ENCODE peak calls at places on chromosomes 7 and 10, in four cellular contexts. One of them, this sample, is unnamed.
A peak's percentile ranks its signal among the peaks of the same experiment; 100 is the strongest.

GRCh38 chr10:84825330-84825729 is 496.9 kb downstream of the CCSER2 start:
- DNase-seq in IMR-90: peak; percentile 12
- DNase-seq in GM12878: no peak
- DNase-seq in K562: no peak
- DNase-seq in this sample: no peak

GRCh38 chr7:28984631-28985030 is 26.5 kb upstream of the TRIL start:
- DNase-seq in K562: peak; percentile 10
- DNase-seq in IMR-90: peak; percentile 85
- DNase-seq in GM12878: no peak
- DNase-seq in this sample: no peak

GRCh38 chr10:133379152-133379800 is at the start of gene PAOX:
- DNase-seq in GM12878: no peak
- DNase-seq in K562: peak; percentile 71
- DNase-seq in IMR-90: peak; percentile 46
- DNase-seq in this sample: peak; percentile 59

GRCh38 chr7:100464210-100464660 is at the start of gene SPACDR:
- DNase-seq in IMR-90: peak; percentile 60
- DNase-seq in K562: no peak
- DNase-seq in GM12878: no peak
- DNase-seq in this sample: no peak

GRCh38 chr7:8442814-8443304 is 9.4 kb downstream of the NXPH1 start:
- DNase-seq in K562: peak; percentile 42
- DNase-seq in GM12878: no peak
- DNase-seq in IMR-90: no peak
- DNase-seq in this sample: no peak

GRCh38 chr7:116525913-116526857 is 1.3 kb downstream of the CAV1 start:
- DNase-seq in GM12878: no peak
- DNase-seq in K562: peak; percentile 88
- DNase-seq in IMR-90: peak; percentile 88
- DNase-seq in this sample: peak; percentile 90

GRCh38 chr10:32332299-32332750 is 14.6 kb downstream of the EPC1 start:
- DNase-seq in GM12878: peak; percentile 93
- DNase-seq in K562: peak; percentile 58
- DNase-seq in IMR-90: peak; percentile 25
- DNase-seq in this sample: no peak

GRCh38 chr7:44113764-44114354 is 9.5 kb downstream of the POLD2 start:
- DNase-seq in GM12878: no peak
- DNase-seq in K562: no peak
- DNase-seq in IMR-90: no peak
- DNase-seq in this sample: no peak

GRCh38 chr7:101294039-101294831 is 27.4 kb downstream of the IFT22 start:
- DNase-seq in GM12878: no peak
- DNase-seq in IMR-90: no peak
- DNase-seq in K562: no peak
- DNase-seq in this sample: no peak

GRCh38 chr10:111082102-111082975 is 5.5 kb downstream of the ADRA2A start:
- DNase-seq in GM12878: no peak
- DNase-seq in IMR-90: no peak
- DNase-seq in K562: no peak
- DNase-seq in this sample: no peak

GRCh38 chr10:59865101-59865500 is 41.3 kb downstream of the CCDC6 start:
- DNase-seq in GM12878: no peak
- DNase-seq in IMR-90: peak; percentile 18
- DNase-seq in K562: peak; percentile 70
- DNase-seq in this sample: peak; percentile 10

GRCh38 chr7:37643876-37644275 is 39.7 kb upstream of the GPR141 start:
- DNase-seq in GM12878: no peak
- DNase-seq in K562: no peak
- DNase-seq in IMR-90: no peak
- DNase-seq in this sample: no peak

GRCh38 chr7:40015790-40016296 is 65.8 kb downstream of the CDK13 start:
- DNase-seq in GM12878: peak; percentile 62
- DNase-seq in K562: no peak
- DNase-seq in IMR-90: peak; percentile 35
- DNase-seq in this sample: peak; percentile 14

GRCh38 chr7:74289018-74289659 is at the start of gene CLIP2:
- DNase-seq in IMR-90: peak; percentile 77
- DNase-seq in GM12878: no peak
- DNase-seq in K562: peak; percentile 87
- DNase-seq in this sample: peak; percentile 64

GRCh38 chr10:18312385-18313145 is 172.3 kb downstream of the CACNB2 start:
- DNase-seq in K562: peak; percentile 40
- DNase-seq in GM12878: no peak
- DNase-seq in IMR-90: peak; percentile 62
- DNase-seq in this sample: peak; percentile 52

GRCh38 chr10:8043569-8044306 is 10.8 kb upstream of the GATA3 start:
- DNase-seq in GM12878: no peak
- DNase-seq in IMR-90: no peak
- DNase-seq in K562: no peak
- DNase-seq in this sample: no peak

GRCh38 chr10:122199070-122199469 is 72.0 kb upstream of the BTBD16 start:
- DNase-seq in K562: no peak
- DNase-seq in IMR-90: no peak
- DNase-seq in GM12878: no peak
- DNase-seq in this sample: no peak

GRCh38 chr10:75466886-75467285 is 35.5 kb downstream of the LRMDA start:
- DNase-seq in GM12878: no peak
- DNase-seq in K562: no peak
- DNase-seq in IMR-90: no peak
- DNase-seq in this sample: no peak

GRCh38 chr10:58641095-58641531 is 128.4 kb downstream of the BICC1 start:
- DNase-seq in IMR-90: peak; percentile 92
- DNase-seq in GM12878: no peak
- DNase-seq in K562: no peak
- DNase-seq in this sample: peak; percentile 65

GRCh38 chr7:112864380-112864779 is 74.2 kb upstream of the TMEM168 start:
- DNase-seq in K562: no peak
- DNase-seq in IMR-90: no peak
- DNase-seq in GM12878: no peak
- DNase-seq in this sample: no peak

GRCh38 chr7:24821045-24821853 is 64.0 kb upstream of the GSDME start:
- DNase-seq in K562: peak; percentile 90
- DNase-seq in GM12878: peak; percentile 88
- DNase-seq in IMR-90: peak; percentile 96
- DNase-seq in this sample: peak; percentile 86

GRCh38 chr7:28078036-28078901 is 102.3 kb downstream of the JAZF1 start:
- DNase-seq in IMR-90: peak; percentile 62
- DNase-seq in K562: peak; percentile 56
- DNase-seq in GM12878: no peak
- DNase-seq in this sample: peak; percentile 69

GRCh38 chr7:96499532-96499931 is 177.6 kb upstream of the SLC25A13 start:
- DNase-seq in IMR-90: no peak
- DNase-seq in GM12878: no peak
- DNase-seq in K562: no peak
- DNase-seq in this sample: no peak

GRCh38 chr10:68348265-68348741 is 15.6 kb upstream of the PBLD start:
- DNase-seq in K562: peak; percentile 73
- DNase-seq in GM12878: no peak
- DNase-seq in IMR-90: peak; percentile 65
- DNase-seq in this sample: peak; percentile 75

GRCh38 chr7:55533050-55533728 is 39.1 kb downstream of the VOPP1 start:
- DNase-seq in IMR-90: peak; percentile 86
- DNase-seq in GM12878: peak; percentile 98
- DNase-seq in K562: no peak
- DNase-seq in this sample: no peak

GRCh38 chr7:94394058-94394398 is 667 bp upstream of the COL1A2 start:
- DNase-seq in K562: no peak
- DNase-seq in IMR-90: peak; percentile 69
- DNase-seq in GM12878: no peak
- DNase-seq in this sample: no peak

GRCh38 chr7:87886875-87887274 is 10.6 kb downstream of the DBF4 start:
- DNase-seq in K562: no peak
- DNase-seq in IMR-90: peak; percentile 56
- DNase-seq in GM12878: no peak
- DNase-seq in this sample: no peak

GRCh38 chr10:34250722-34251121 is 564.4 kb downstream of the PARD3 start:
- DNase-seq in IMR-90: no peak
- DNase-seq in K562: no peak
- DNase-seq in GM12878: no peak
- DNase-seq in this sample: no peak

GRCh38 chr10:112767156-112767555 is 182.9 kb upstream of the TCF7L2 start:
- DNase-seq in IMR-90: peak; percentile 44
- DNase-seq in GM12878: no peak
- DNase-seq in K562: no peak
- DNase-seq in this sample: no peak

GRCh38 chr10:63506554-63506953 is 14.6 kb upstream of the REEP3 start:
- DNase-seq in GM12878: no peak
- DNase-seq in IMR-90: no peak
- DNase-seq in K562: no peak
- DNase-seq in this sample: no peak

GRCh38 chr10:132077091-132077490 is 11.3 kb downstream of the JAKMIP3 start:
- DNase-seq in GM12878: no peak
- DNase-seq in K562: no peak
- DNase-seq in IMR-90: no peak
- DNase-seq in this sample: no peak

GRCh38 chr10:86439544-86439943 is 72.9 kb upstream of the GRID1 start:
- DNase-seq in GM12878: no peak
- DNase-seq in K562: peak; percentile 6
- DNase-seq in IMR-90: peak; percentile 97
- DNase-seq in this sample: peak; percentile 88

GRCh38 chr10:49518982-49519578 is 19.8 kb downstream of the ERCC6 start:
- DNase-seq in K562: peak; percentile 71
- DNase-seq in IMR-90: peak; percentile 54
- DNase-seq in GM12878: no peak
- DNase-seq in this sample: peak; percentile 59

GRCh38 chr10:11578802-11579255 is 32.6 kb downstream of the USP6NL start:
- DNase-seq in IMR-90: no peak
- DNase-seq in GM12878: peak; percentile 73
- DNase-seq in K562: no peak
- DNase-seq in this sample: no peak

GRCh38 chr7:98223898-98224700 is 12.9 kb downstream of the BHLHA15 start:
- DNase-seq in IMR-90: no peak
- DNase-seq in GM12878: no peak
- DNase-seq in K562: no peak
- DNase-seq in this sample: no peak

GRCh38 chr10:12640550-12640949 is 291.2 kb downstream of the CAMK1D start:
- DNase-seq in GM12878: no peak
- DNase-seq in IMR-90: no peak
- DNase-seq in K562: no peak
- DNase-seq in this sample: no peak

GRCh38 chr10:103451871-103452713 is at the start of gene CALHM2:
- DNase-seq in K562: no peak
- DNase-seq in GM12878: no peak
- DNase-seq in IMR-90: peak; percentile 41
- DNase-seq in this sample: peak; percentile 31
- TF ChIP-seq RFX5 in K562: no peak
- TF ChIP-seq RFX5 in GM12878: no peak
- TF ChIP-seq RFX5 in IMR-90: no peak
- TF ChIP-seq RFX5 in this sample: no peak

GRCh38 chr10:78972947-78973900 is 95.5 kb upstream of the ZMIZ1 start:
- DNase-seq in GM12878: peak; percentile 43
- DNase-seq in IMR-90: peak; percentile 95
- DNase-seq in K562: peak; percentile 97
- DNase-seq in this sample: peak; percentile 93

GRCh38 chr10:78972160-78972946 is 96.4 kb upstream of the ZMIZ1 start:
- DNase-seq in IMR-90: peak; percentile 83
- DNase-seq in K562: peak; percentile 88
- DNase-seq in GM12878: no peak
- DNase-seq in this sample: peak; percentile 48

GRCh38 chr10:78971094-78971682 is 97.6 kb upstream of the ZMIZ1 start:
- DNase-seq in IMR-90: no peak
- DNase-seq in GM12878: no peak
- DNase-seq in K562: no peak
- DNase-seq in this sample: no peak

GRCh38 chr10:78974409-78975317 is 94.1 kb upstream of the ZMIZ1 start:
- DNase-seq in GM12878: no peak
- DNase-seq in K562: peak; percentile 84
- DNase-seq in IMR-90: peak; percentile 94
- DNase-seq in this sample: peak; percentile 83

DNA sequence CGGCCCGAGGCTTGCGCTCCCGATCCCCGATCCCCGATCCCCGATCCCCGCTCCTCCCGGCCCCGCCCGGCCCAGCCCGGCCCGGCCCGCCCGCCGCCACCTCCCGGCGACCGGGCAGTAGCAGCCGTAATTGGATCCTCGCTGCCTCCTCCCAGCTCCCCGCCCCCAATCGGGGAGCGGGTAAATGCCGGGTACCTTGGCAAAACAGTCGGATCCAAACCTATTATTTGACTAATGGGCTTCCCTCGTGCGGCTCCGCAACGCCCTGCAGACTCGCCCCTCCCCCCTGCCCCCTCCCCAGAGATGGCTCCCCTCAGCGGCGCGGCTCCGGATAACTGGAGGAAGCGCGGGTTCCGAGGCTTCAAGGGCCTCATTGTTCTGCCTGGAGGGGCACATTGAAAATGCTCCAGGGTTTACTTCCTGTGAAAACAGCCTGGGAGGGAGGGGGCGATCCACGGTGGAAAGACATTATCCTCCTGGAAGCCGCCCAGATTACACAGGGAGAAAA is 94.8 kb upstream of the ZMIZ1 start:
- DNase-seq in K562: peak; percentile 74
- DNase-seq in IMR-90: peak; percentile 56
- DNase-seq in GM12878: no peak
- DNase-seq in this sample: peak; percentile 76
- TF ChIP-seq ELK1 in K562: no peak
- TF ChIP-seq ELK1 in IMR-90: no peak
- TF ChIP-seq ELK1 in GM12878: no peak
- TF ChIP-seq ELK1 in this sample: no peak

GRCh38 chr10:117950408-117950807 is 96.3 kb downstream of the RAB11FIP2 start:
- DNase-seq in K562: no peak
- DNase-seq in IMR-90: no peak
- DNase-seq in GM12878: no peak
- DNase-seq in this sample: no peak

GRCh38 chr10:117944676-117945447 is 101.9 kb downstream of the RAB11FIP2 start:
- DNase-seq in GM12878: no peak
- DNase-seq in IMR-90: no peak
- DNase-seq in K562: no peak
- DNase-seq in this sample: no peak

GRCh38 chr10:117946525-117947070 is 100.1 kb downstream of the RAB11FIP2 start:
- DNase-seq in IMR-90: peak; percentile 29
- DNase-seq in K562: no peak
- DNase-seq in GM12878: no peak
- DNase-seq in this sample: no peak

GRCh38 chr10:117945651-117946050 is 101.1 kb downstream of the RAB11FIP2 start:
- DNase-seq in IMR-90: no peak
- DNase-seq in GM12878: no peak
- DNase-seq in K562: no peak
- DNase-seq in this sample: no peak

GRCh38 chr10:117948493-117948892 is 98.2 kb downstream of the RAB11FIP2 start:
- DNase-seq in GM12878: no peak
- DNase-seq in IMR-90: no peak
- DNase-seq in K562: no peak
- DNase-seq in this sample: peak; percentile 11
- TF ChIP-seq RFX5 in GM12878: no peak
- TF ChIP-seq RFX5 in IMR-90: no peak
- TF ChIP-seq RFX5 in K562: no peak
- TF ChIP-seq RFX5 in this sample: no peak

DNA sequence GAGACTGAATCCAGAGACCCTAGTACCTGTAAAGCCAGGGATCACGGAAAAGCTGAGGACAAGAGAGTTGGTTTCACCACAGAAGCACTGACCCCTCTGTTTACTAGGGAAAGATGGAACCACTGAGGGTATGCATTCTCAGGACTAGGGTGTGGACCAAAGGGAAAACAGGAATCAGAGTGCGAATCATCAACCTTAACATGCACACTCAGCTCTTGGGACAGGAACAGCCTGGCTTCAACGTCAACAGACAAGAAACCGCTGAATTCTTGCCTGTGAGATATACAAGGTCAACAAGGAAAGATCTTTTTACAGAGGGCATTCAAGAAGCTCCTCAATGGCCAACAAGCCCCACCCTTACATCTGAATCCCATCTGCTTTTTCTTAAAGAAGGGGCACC is 14.9 kb downstream of the TNRC18 start:
- DNase-seq in GM12878: no peak
- DNase-seq in K562: no peak
- DNase-seq in IMR-90: peak; percentile 77
- DNase-seq in this sample: no peak
- TF ChIP-seq ELK1 in GM12878: no peak
- TF ChIP-seq ELK1 in K562: no peak
- TF ChIP-seq ELK1 in IMR-90: no peak
- TF ChIP-seq ELK1 in this sample: no peak